ENCODE peak calls at places on chromosomes 2 and 18, in four cellular contexts. A is mucosa of descending colon; B is psoas muscle; C is effector memory CD4-positive, alpha-beta T cell. K is an unnamed sample. For H3K9me3, the result is how much of the 10 kb centered on the place peaks cover.

GRCh38 chr2:27509326-27509725 is 12.7 kb downstream of the GCKR start:
- DNase-seq in C (no peak), A (no peak), B (no peak), K (no peak)

GRCh38 chr2:73107211-73107926 is 5.4 kb downstream of the RAB11FIP5 start:
- DNase-seq in C (no peak), A (no peak), B (peak), K (no peak)

GRCh38 chr18:67710639-67711038 is 194.1 kb upstream of the DSEL start:
- DNase-seq in B (no peak), C (no peak), A (no peak), K (no peak)

GRCh38 chr2:36411962-36412444 is 56.4 kb downstream of the CRIM1 start:
- DNase-seq in C (no peak), A (no peak), B (no peak), K (no peak)

GRCh38 chr2:86045541-86045940 is 60.1 kb downstream of the POLR1A start:
- DNase-seq in B (no peak), A (no peak), C (no peak), K (no peak)

GRCh38 chr18:32435631-32436500 is 34.8 kb downstream of the GAREM1 start:
- DNase-seq in B (no peak), A (no peak), C (no peak), K (no peak)

GRCh38 chr18:54161267-54161666 is 63.2 kb downstream of the MBD2 start:
- DNase-seq in A (no peak), B (no peak), C (no peak), K (no peak)

GRCh38 chr2:121257476-121257831 is 27.5 kb downstream of the TFCP2L1 start:
- DNase-seq in B (no peak), A (no peak), C (no peak), K (no peak)

GRCh38 chr18:46891742-46892214 is 25.5 kb downstream of the PIAS2 start:
- DNase-seq in A (no peak), C (no peak), B (no peak), K (no peak)

GRCh38 chr2:72340665-72341064 is 193.0 kb upstream of the CYP26B1 start:
- DNase-seq in C (no peak), A (no peak), B (no peak), K (no peak)

GRCh38 chr18:48763714-48764100 is 187.1 kb downstream of the SMAD7 start:
- DNase-seq in C (no peak), A (no peak), B (peak), K (no peak)

GRCh38 chr2:241965931-241966412 is 96.4 kb downstream of the RTP5 start:
- DNase-seq in B (no peak), A (no peak), C (peak), K (no peak)

GRCh38 chr2:200158586-200159365 is 147.7 kb upstream of the SPATS2L start:
- DNase-seq in B (no peak), C (no peak), A (no peak), K (no peak)

GRCh38 chr2:34831096-34831495 is 1232.0 kb upstream of the FAM98A start:
- DNase-seq in C (no peak), B (no peak), A (no peak), K (no peak)

GRCh38 chr2:186042207-186043028 is 303.8 kb downstream of the FSIP2 start:
- DNase-seq in C (no peak), A (no peak), B (no peak), K (no peak)

GRCh38 chr18:7812431-7813063 is 245.4 kb downstream of the PTPRM start:
- DNase-seq in A (no peak), C (no peak), B (no peak), K (no peak)

GRCh38 chr18:34055227-34055626 is 169.5 kb downstream of the NOL4 start:
- DNase-seq in B (no peak), C (no peak), A (no peak), K (no peak)

GRCh38 chr2:15780912-15781574 is 159.3 kb upstream of the MYCN start:
- DNase-seq in A (no peak), B (no peak), C (no peak), K (no peak)

GRCh38 chr2:623384-623922 is 53.8 kb downstream of the TMEM18 start:
- DNase-seq in C (no peak), A (no peak), B (no peak), K (no peak)

GRCh38 chr2:160317113-160318099 is 117.3 kb upstream of the ITGB6 start:
- DNase-seq in A (no peak), B (no peak), C (no peak), K (no peak)

GRCh38 chr2:46816846-46817726 is 98.5 kb downstream of the MCFD2 start:
- DNase-seq in B (no peak), C (no peak), A (no peak), K (no peak)

GRCh38 chr18:68083131-68083530 is 566.6 kb upstream of the DSEL start:
- DNase-seq in B (no peak), C (no peak), A (no peak), K (no peak)

GRCh38 chr2:200578778-200579177 is 7.0 kb upstream of the AOX1 start:
- DNase-seq in C (no peak), A (no peak), B (no peak), K (no peak)

GRCh38 chr2:166411473-166412230 is 35.9 kb upstream of the SCN9A start:
- DNase-seq in B (no peak), A (no peak), C (no peak), K (no peak)

GRCh38 chr18:63831080-63831788 is 56.0 kb downstream of the SERPINB7 start:
- DNase-seq in A (no peak), C (no peak), B (no peak), K (no peak)

GRCh38 chr18:22434973-22435608 is 17.4 kb upstream of the CTAGE1 start:
- DNase-seq in C (no peak), B (no peak), A (no peak), K (no peak)

GRCh38 chr2:86482034-86482433 is 40.9 kb downstream of the KDM3A start:
- DNase-seq in C (no peak), B (no peak), A (no peak), K (no peak)

GRCh38 chr2:227939271-227940027 is 68.0 kb downstream of the DAW1 start:
- DNase-seq in C (no peak), A (no peak), B (no peak), K (no peak)

GRCh38 chr2:105432749-105433148 is 33.9 kb upstream of the FHL2 start:
- DNase-seq in C (no peak), A (no peak), B (no peak), K (no peak)

GRCh38 chr2:112811841-112812306 is 24.7 kb downstream of the IL1B start:
- DNase-seq in B (no peak), A (no peak), C (no peak), K (no peak)

GRCh38 chr18:11985532-11985931 is 4.2 kb downstream of the IMPA2 start:
- DNase-seq in A (no peak), C (no peak), B (no peak), K (no peak)

GRCh38 chr2:168160897-168161296 is 86.5 kb downstream of the STK39 start:
- DNase-seq in B (no peak), A (no peak), C (no peak), K (no peak)

GRCh38 chr2:63962186-63962585 is 57.0 kb downstream of the VPS54 start:
- DNase-seq in A (no peak), C (no peak), B (no peak), K (no peak)

GRCh38 chr2:207504513-207505171 is 25.1 kb upstream of the CREB1 start:
- DNase-seq in B (no peak), A (no peak), C (no peak), K (no peak)

GRCh38 chr18:37987901-37988300 is 422.3 kb upstream of the CELF4 start:
- DNase-seq in C (no peak), B (no peak), A (no peak), K (no peak)

GRCh38 chr2:23503097-23503496 is 118.1 kb downstream of the KLHL29 start:
- DNase-seq in B (no peak), A (no peak), C (no peak), K (no peak)

GRCh38 chr2:23503682-23504081 is 118.7 kb downstream of the KLHL29 start:
- DNase-seq in B (no peak), C (no peak), A (no peak), K (no peak)

GRCh38 chr2:23505218-23505983 is 120.4 kb downstream of the KLHL29 start:
- DNase-seq in A (no peak), C (no peak), B (no peak), K (no peak)

GRCh38 chr2:23505984-23506380 is 121.0 kb downstream of the KLHL29 start:
- DNase-seq in C (no peak), B (peak), A (no peak), K (no peak)

DNA sequence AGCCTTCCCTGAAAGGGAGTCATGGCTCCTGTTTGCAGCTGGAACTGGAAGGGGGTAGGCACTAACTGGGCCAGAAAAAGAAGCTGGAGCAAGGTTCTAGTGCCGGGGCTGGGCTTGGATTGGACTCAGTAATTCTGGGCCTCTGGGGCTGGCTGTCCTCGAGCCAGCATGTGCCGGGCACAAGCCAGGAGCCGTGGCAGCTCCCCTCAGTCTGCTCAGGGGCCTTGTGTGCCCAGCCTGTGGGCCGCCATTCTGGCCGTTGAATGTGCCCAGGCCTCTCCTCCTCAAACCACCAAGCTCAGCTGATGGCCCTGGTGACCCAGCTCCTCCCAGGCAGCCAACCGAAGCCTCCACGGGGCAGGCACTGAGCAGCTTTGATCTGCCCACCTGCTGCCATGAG is 119.6 kb downstream of the KLHL29 start:
- DNase-seq in C (no peak), A (no peak), B (peak), K (no peak)
- H3K9me3 ChIP-seq in C (under half), A (under half), B (under half), K (under half)

DNA sequence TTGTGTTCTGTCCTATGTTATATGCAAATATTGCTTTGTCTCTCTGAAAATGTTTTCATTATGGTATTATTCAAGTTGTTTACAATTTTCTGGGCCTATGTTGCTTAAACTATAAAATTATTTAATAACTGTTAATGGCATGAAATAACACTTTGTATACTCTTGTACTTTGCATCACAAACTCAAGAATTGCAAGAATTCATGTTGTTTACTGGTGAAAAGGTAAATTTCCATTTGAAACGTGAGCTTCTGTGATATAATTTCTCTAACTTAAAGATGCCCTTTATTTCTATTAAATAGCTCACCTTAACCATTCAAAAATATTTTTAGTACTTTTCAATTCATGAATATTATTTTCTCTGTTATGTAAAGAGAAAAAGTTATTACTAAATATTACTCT is 1504.2 kb downstream of the SUCLG1 start:
- DNase-seq in A (no peak), C (no peak), B (no peak), K (no peak)
- H3K9me3 ChIP-seq in A (under half), C (under half), B (under half), K (under half)

GRCh38 chr2:204339212-204339715 is 206.0 kb upstream of the PARD3B start:
- DNase-seq in B (no peak), C (no peak), A (no peak), K (no peak)

GRCh38 chr2:204333861-204334260 is 211.4 kb upstream of the PARD3B start:
- DNase-seq in B (no peak), A (no peak), C (no peak), K (no peak)

GRCh38 chr2:204340511-204340910 is 204.8 kb upstream of the PARD3B start:
- DNase-seq in C (no peak), B (no peak), A (no peak), K (no peak)

GRCh38 chr2:204335642-204336041 is 209.6 kb upstream of the PARD3B start:
- DNase-seq in A (no peak), C (no peak), B (no peak), K (no peak)

GRCh38 chr2:204337638-204338037 is 207.6 kb upstream of the PARD3B start:
- DNase-seq in C (no peak), B (no peak), A (no peak), K (no peak)
- H3K9me3 ChIP-seq in C (under half), B (under half), A (under half), K (under half)

GRCh38 chr2:2881507-2881906 is 496.1 kb downstream of the EIPR1 start:
- DNase-seq in A (no peak), B (no peak), C (no peak), K (no peak)
- H3K9me3 ChIP-seq in A (under half), B (under half), C (under half), K (under half)

DNA sequence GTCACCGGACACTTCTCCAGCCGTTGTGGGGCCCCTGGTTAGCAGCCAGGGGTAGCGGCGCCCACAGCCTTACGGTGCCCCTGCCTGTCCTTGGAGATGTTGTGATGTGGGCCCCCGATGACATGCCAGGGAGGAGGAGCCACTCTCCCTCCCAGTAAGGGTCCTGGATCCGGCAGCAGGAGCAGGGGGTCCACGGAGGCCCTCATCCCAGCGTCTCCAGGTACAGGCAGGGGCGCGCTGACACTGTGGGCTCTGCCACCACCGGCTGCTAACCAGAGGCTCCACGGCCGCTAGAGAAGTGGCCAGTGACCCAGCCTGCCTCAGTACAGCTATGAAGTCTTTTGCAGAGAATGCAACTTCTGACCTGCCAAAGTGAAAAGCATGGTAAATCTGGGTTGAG is 121.2 kb downstream of the SPP2 start:
- DNase-seq in C (no peak), B (no peak), A (no peak), K (no peak)
- H3K9me3 ChIP-seq in C (under half), B (under half), A (under half), K (under half)

GRCh38 chr18:52888014-52888413 is 548.0 kb downstream of the DCC start:
- DNase-seq in A (no peak), C (no peak), B (no peak), K (no peak)
- H3K9me3 ChIP-seq in A (under half), C (under half), B (under half), K (under half)

GRCh38 chr2:101724113-101724450 is 26.6 kb downstream of the MAP4K4 start:
- DNase-seq in A (no peak), C (no peak), B (no peak), K (no peak)

GRCh38 chr2:101725515-101726192 is 28.1 kb downstream of the MAP4K4 start:
- DNase-seq in C (no peak), B (no peak), A (no peak), K (no peak)

GRCh38 chr2:101722878-101723277 is 25.4 kb downstream of the MAP4K4 start:
- DNase-seq in C (no peak), A (no peak), B (no peak), K (no peak)

GRCh38 chr2:101725038-101725437 is 27.5 kb downstream of the MAP4K4 start:
- DNase-seq in B (no peak), A (no peak), C (no peak), K (no peak)

GRCh38 chr2:101723366-101724112 is 26.0 kb downstream of the MAP4K4 start:
- DNase-seq in B (no peak), A (no peak), C (no peak), K (no peak)
- H3K9me3 ChIP-seq in B (under half), A (under half), C (under half), K (under half)

GRCh38 chr2:224562831-224563230 is 22.3 kb downstream of the CUL3 start:
- DNase-seq in B (no peak), C (no peak), A (no peak), K (no peak)

GRCh38 chr2:224561234-224562005 is 23.7 kb downstream of the CUL3 start:
- DNase-seq in A (no peak), C (no peak), B (no peak), K (no peak)

GRCh38 chr2:224563537-224563936 is 21.6 kb downstream of the CUL3 start:
- DNase-seq in C (no peak), B (no peak), A (no peak), K (no peak)

GRCh38 chr2:224569654-224570053 is 15.5 kb downstream of the CUL3 start:
- DNase-seq in C (no peak), A (no peak), B (no peak), K (no peak)

DNA sequence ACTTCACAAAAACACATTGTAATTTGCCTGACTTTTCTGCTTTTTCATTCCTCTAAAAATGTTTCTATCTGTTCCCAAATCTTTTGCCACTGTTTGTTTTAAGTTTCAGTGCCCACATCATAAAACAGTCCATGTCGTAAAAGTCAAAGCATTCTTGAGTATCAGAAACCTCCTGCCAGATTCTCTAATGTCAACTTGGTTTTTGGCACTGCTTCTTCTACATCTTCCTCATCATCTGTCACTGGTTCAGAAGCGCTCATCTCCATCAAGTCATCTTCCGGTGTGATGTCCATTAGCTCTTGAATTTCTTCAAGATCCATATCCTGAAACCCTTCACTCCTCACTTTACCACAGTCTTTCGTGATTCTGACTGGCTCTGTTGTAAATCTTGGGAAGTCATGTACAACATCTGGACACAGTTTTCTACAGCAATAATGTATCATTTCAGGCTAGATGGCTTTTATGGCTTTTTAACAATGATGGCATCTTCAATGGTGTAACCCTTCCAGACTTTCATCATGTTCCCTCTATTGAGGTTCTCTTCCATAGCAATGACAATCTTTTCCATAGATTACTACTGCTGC is 19.6 kb downstream of the CUL3 start:
- DNase-seq in C (no peak), A (no peak), B (no peak), K (no peak)
- H3K9me3 ChIP-seq in C (under half), A (under half), B (under half), K (under half)

DNA sequence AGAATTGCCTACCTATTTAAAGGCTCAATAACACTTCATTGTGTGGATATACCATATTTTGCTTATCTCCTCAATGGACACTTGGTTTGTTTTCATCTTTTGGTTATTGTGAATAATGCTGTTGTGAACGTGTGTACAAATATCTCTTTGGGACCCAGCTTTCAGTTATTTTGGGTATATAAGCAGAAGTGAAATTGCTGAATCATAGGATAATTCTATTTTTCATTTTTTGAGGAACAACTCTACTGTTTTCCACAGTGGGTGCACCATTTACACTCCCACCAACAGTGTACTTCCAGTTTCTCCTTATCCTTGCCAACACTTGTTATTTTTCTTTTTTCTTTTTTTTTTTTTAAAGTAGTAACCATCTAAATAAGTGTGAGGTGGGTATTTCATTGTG is 29.0 kb downstream of the PTPN4 start:
- DNase-seq in B (no peak), A (no peak), C (no peak), K (no peak)
- H3K9me3 ChIP-seq in B (under half), A (under half), C (under half), K (under half)

K was measured in T-helper 17 cell.